ENCODE peak calls at places on chromosomes 3 and 15, in five cellular contexts. E, I, R, J and Q are unnamed samples.

GRCh38 chr3:73547427-73548036 is 77.2 kb downstream of the PDZRN3 start:
- DNase-seq in I (no peak), R (no peak), E (no peak), J (no peak), Q (no peak)

GRCh38 chr3:70989174-70989573 is 594.4 kb downstream of the FOXP1 start:
- DNase-seq in I (no peak), E (no peak), J (no peak), R (no peak), Q (no peak)

GRCh38 chr3:188772886-188773285 is 398.9 kb upstream of the TPRG1 start:
- DNase-seq in E (no peak), R (no peak), J (peak; percentile 68), I (no peak), Q (no peak)

GRCh38 chr3:128269131-128269775 is 116.0 kb downstream of the EEFSEC start:
- DNase-seq in J (no peak), E (no peak), I (no peak), R (no peak), Q (no peak)

GRCh38 chr15:80662756-80663553 is 32.2 kb upstream of the ABHD17C start:
- DNase-seq in E (no peak), J (no peak), R (no peak), I (no peak), Q (no peak)

GRCh38 chr3:124654470-124654845 is 75.8 kb upstream of the UMPS start:
- DNase-seq in E (no peak), J (peak; percentile 81), I (no peak), R (no peak), Q (no peak)

GRCh38 chr15:80183886-80184285 is 31.1 kb downstream of the FAH start:
- DNase-seq in I (peak; percentile 31), J (no peak), E (peak; percentile 35), R (no peak), Q (no peak)

GRCh38 chr3:141237701-141238521 is 6.3 kb downstream of the PXYLP1 start:
- DNase-seq in I (no peak), R (no peak), J (no peak), E (no peak), Q (no peak)

GRCh38 chr3:33046521-33046920 is 50.4 kb downstream of the GLB1 start:
- DNase-seq in E (no peak), J (no peak), I (no peak), R (no peak), Q (no peak)

GRCh38 chr3:125662675-125663074 is 67.4 kb upstream of the OSBPL11 start:
- DNase-seq in R (no peak), I (no peak), J (no peak), E (no peak), Q (no peak)

GRCh38 chr3:61985020-61985419 is 388.3 kb downstream of the FEZF2 start:
- DNase-seq in E (no peak), J (no peak), I (no peak), R (no peak), Q (no peak)

GRCh38 chr15:86016750-86017149 is 62.9 kb upstream of the AGBL1 start:
- DNase-seq in R (no peak), J (no peak), E (no peak), I (no peak), Q (no peak)

GRCh38 chr15:79832358-79832757 is 64.5 kb downstream of the MTHFS start:
- DNase-seq in R (no peak), I (no peak), E (no peak), J (no peak), Q (no peak)

GRCh38 chr3:44885618-44886017 is 11.2 kb downstream of the TGM4 start:
- DNase-seq in I (no peak), R (no peak), E (peak; percentile 34), J (peak; percentile 34), Q (no peak)

GRCh38 chr3:138479355-138479964 is 45.0 kb downstream of the ESYT3 start:
- DNase-seq in R (peak; percentile 41), J (peak; percentile 50), I (peak; percentile 66), E (peak; percentile 69), Q (no peak)

DNA sequence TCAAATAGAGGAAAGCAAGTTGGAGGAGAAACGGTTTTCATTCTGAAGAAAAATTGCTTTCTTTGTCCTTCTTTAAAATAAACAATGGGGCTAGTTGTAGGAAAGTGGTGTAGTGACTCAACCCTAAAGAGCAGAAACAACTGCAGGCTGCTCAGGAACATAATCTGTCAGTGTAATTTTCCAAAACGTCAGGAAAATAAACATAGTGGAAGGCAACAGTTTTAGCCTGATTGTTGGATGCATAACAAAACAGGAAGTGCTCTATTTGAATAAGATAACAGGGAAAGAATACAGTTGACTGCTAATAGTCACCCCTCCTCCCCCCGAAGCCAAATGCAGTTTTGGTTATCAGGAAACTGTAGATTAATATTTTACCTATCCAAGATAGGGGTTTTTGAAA is 167.6 kb downstream of the ECT2 start:
- DNase-seq in E (no peak), R (no peak), J (peak; percentile 45), I (no peak), Q (no peak)
- TF ChIP-seq FOXM1 in E (no peak), R (no peak), J (no peak), I (no peak), Q (no peak)

DNA sequence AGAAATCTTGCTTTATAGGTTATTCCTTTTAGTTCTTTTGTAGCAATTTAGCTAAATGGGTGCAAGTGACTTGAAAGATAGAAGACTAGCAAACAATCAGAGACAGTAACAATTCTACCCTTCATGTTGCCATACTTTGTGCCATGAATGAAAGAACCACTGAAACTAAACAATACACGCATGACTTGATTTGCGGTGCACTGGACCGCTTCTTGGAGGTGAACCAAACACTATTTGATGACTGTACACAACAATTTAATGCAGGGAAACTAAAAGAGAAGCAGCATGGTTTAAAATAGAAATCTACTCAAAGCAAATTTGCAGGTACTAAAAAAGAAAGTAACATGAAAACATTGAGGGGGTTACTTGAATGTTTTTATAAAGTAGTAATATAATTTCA is 331.0 kb upstream of the RARB start:
- DNase-seq in J (no peak), R (no peak), E (no peak), I (no peak), Q (no peak)
- TF ChIP-seq FOXM1 in J (no peak), R (no peak), E (no peak), I (no peak), Q (no peak)

DNA sequence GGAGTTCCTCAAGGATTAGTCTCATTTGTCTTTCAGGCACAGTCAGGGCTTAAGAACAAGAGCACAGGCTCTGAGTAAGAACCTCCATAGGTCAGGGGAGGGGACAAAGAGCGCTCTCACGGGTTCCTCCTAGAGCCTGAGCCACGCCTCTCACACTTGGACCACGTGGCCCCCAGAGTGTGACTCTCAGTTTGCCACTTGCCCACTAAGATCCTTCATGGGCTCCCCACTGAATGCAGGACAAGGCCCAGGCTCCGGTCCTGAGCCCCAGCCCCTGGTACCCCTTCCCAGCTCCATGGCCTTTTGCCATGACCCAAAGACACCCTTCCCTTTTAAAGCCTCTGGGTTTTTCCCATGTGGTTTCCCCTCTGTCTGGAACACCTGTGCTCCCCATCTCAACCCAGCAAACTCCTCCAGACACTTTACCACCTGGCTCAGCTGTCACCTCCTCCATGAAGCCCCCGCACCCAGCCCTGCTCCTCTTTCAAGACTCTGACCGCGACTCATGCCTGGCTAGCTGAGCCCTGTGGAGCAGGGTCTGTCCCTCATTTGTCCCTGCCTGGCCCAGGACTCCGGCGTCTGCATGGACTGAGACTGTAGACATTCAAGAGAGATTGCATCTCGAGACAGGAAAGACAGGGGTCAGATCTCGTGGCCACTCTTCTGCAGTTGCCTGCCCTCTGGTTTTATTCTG is 32.7 kb downstream of the IQSEC1 start:
- DNase-seq in I (no peak), E (peak; percentile 70), R (peak; percentile 63), J (no peak), Q (no peak)
- TF ChIP-seq FOXM1 in I (no peak), E (no peak), R (no peak), J (no peak), Q (no peak)

GRCh38 chr3:139691619-139692018 is 13.8 kb upstream of the NMNAT3 start:
- DNase-seq in J (no peak), I (no peak), E (peak; percentile 70), R (no peak), Q (no peak)

GRCh38 chr3:139694542-139694941 is 16.8 kb upstream of the NMNAT3 start:
- DNase-seq in E (no peak), I (no peak), J (no peak), R (no peak), Q (no peak)

GRCh38 chr3:139689122-139689521 is 11.3 kb upstream of the NMNAT3 start:
- DNase-seq in E (no peak), J (no peak), R (no peak), I (no peak), Q (no peak)

GRCh38 chr3:139695701-139696422 is 18.1 kb upstream of the NMNAT3 start:
- DNase-seq in E (no peak), J (no peak), I (no peak), R (no peak), Q (no peak)

DNA sequence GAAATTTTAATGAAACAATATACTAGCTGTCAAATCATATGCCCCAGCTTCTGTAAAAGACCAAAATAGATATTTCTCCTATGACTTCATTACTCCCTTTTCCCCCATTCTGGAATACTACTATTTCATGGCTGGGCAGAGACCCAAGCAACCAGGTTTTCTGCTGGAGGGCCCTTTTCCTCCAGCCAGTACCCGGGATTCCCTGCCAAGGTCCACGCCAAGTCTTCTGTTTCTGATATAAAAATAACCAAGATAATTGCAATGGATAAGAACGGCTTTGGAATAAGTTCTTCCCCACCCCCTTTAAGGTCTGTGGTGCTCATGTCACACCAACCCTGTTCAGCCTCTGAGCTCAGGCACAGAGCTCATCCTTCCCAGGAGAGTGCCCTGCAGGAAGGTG is 17.2 kb upstream of the NMNAT3 start:
- DNase-seq in E (no peak), I (no peak), J (no peak), R (no peak), Q (no peak)
- TF ChIP-seq FOXM1 in E (no peak), I (no peak), J (no peak), R (no peak), Q (no peak)

GRCh38 chr3:50617096-50617791 is at the start of gene MAPKAPK3:
- DNase-seq in I (no peak), E (no peak), R (no peak), J (peak; percentile 29), Q (no peak)

GRCh38 chr3:50617911-50618481 is 1.0 kb downstream of the MAPKAPK3 start:
- DNase-seq in J (no peak), R (no peak), I (no peak), E (no peak), Q (no peak)

GRCh38 chr3:50615190-50615589 is 1.8 kb upstream of the MAPKAPK3 start:
- DNase-seq in I (no peak), R (no peak), E (no peak), J (no peak), Q (no peak)

GRCh38 chr3:50616770-50617095 is 218 bp upstream of the MAPKAPK3 start:
- DNase-seq in E (peak; percentile 93), R (peak; percentile 90), I (peak; percentile 92), J (peak; percentile 83), Q (peak; percentile 72)

GRCh38 chr3:50616003-50616769 is 765 bp upstream of the MAPKAPK3 start:
- DNase-seq in R (peak; percentile 60), E (peak; percentile 90), I (peak; percentile 85), J (peak; percentile 74), Q (no peak)
- TF ChIP-seq FOXM1 in R (no peak), E (no peak), I (no peak), J (no peak), Q (no peak)